ENCODE peak calls at places on chromosome 12, in ten cellular contexts. K, X, J, L, O, W, C, V, A and G are unnamed samples.

GRCh38 chr12:47604474-47604873 is 101.4 kb downstream of the RPAP3 start:
- DNase-seq in O (no peak), V (no peak), C (no peak), A (no peak), W (no peak), L (peak), X (no peak), J (no peak), K (no peak), G (no peak)

GRCh38 chr12:57618966-57619433 is 7.8 kb downstream of the ARHGEF25 start:
- DNase-seq in W (no peak), C (no peak), K (peak), O (no peak), X (no peak), A (no peak), L (no peak), V (no peak), J (no peak), G (no peak)

GRCh38 chr12:1594045-1594294 is 411 bp downstream of the FBXL14 start:
- DNase-seq in O (no peak), K (no peak), V (peak), X (peak), A (peak), L (peak), C (peak), W (no peak), J (no peak), G (no peak)

GRCh38 chr12:95004610-95005009 is 1.1 kb upstream of the NDUFA12 start:
- DNase-seq in L (peak), O (no peak), V (no peak), J (no peak), A (peak), W (peak), K (no peak), C (no peak), X (no peak), G (no peak)

GRCh38 chr12:77535734-77536133 is 295.0 kb upstream of the NAV3 start:
- DNase-seq in O (no peak), K (no peak), V (no peak), C (no peak), A (no peak), X (no peak), J (no peak), W (no peak), L (no peak), G (no peak)

GRCh38 chr12:22562187-22563028 is 18.1 kb upstream of the C2CD5 start:
- DNase-seq in W (no peak), L (no peak), X (no peak), J (no peak), O (no peak), A (no peak), V (no peak), C (no peak), K (no peak), G (no peak)

GRCh38 chr12:47763481-47764344 is 5.0 kb upstream of the RAPGEF3 start:
- DNase-seq in V (no peak), X (no peak), C (no peak), W (no peak), A (no peak), K (no peak), O (no peak), J (no peak), L (no peak), G (no peak)

GRCh38 chr12:101086490-101086889 is 123.5 kb downstream of the SLC5A8 start:
- DNase-seq in X (no peak), O (no peak), L (peak), W (no peak), J (no peak), V (no peak), K (peak), C (no peak), A (peak), G (no peak)

GRCh38 chr12:113005759-113006158 is 27.4 kb downstream of the OAS2 start:
- DNase-seq in V (no peak), X (no peak), K (peak), O (peak), C (peak), J (no peak), A (no peak), W (no peak), L (peak), G (no peak)

GRCh38 chr12:89568484-89568883 is 42.6 kb upstream of the POC1B start:
- DNase-seq in O (no peak), W (no peak), C (no peak), V (no peak), J (no peak), L (no peak), A (no peak), X (no peak), K (no peak), G (no peak)

GRCh38 chr12:82057770-82058169 is 298.6 kb upstream of the PPFIA2 start:
- DNase-seq in O (peak), J (no peak), L (no peak), C (no peak), X (no peak), K (no peak), V (no peak), A (peak), W (no peak), G (no peak)

GRCh38 chr12:128191380-128191779 is 75.6 kb upstream of the TMEM132C start:
- DNase-seq in A (no peak), W (no peak), L (no peak), V (no peak), J (no peak), K (no peak), X (no peak), C (no peak), O (no peak), G (no peak)

GRCh38 chr12:24561882-24562760 is 386.8 kb downstream of the BCAT1 start:
- DNase-seq in C (peak), J (no peak), A (peak), L (peak), X (peak), W (peak), O (no peak), K (peak), V (peak), G (peak)

GRCh38 chr12:1250641-1251040 is 259.6 kb downstream of the ERC1 start:
- DNase-seq in O (no peak), C (no peak), A (peak), L (no peak), W (no peak), J (no peak), K (no peak), X (no peak), V (no peak), G (no peak)

GRCh38 chr12:106297681-106298080 is 4.9 kb upstream of the TCP11L2 start:
- DNase-seq in L (no peak), O (no peak), J (no peak), K (no peak), X (no peak), C (no peak), V (no peak), W (no peak), A (no peak), G (no peak)

GRCh38 chr12:117583677-117584076 is 222.3 kb upstream of the NOS1 start:
- DNase-seq in J (no peak), L (no peak), W (no peak), V (no peak), O (no peak), A (no peak), X (no peak), K (no peak), C (no peak), G (no peak)

GRCh38 chr12:63845726-63846125 is 1.2 kb downstream of the SRGAP1 start:
- DNase-seq in V (no peak), W (no peak), C (peak), A (peak), K (no peak), J (no peak), X (no peak), O (no peak), L (peak), G (no peak)

GRCh38 chr12:14417717-14418116 is 52.2 kb downstream of the ATF7IP start:
- DNase-seq in L (peak), W (peak), V (peak), X (no peak), A (peak), J (no peak), K (peak), O (no peak), C (peak), G (peak)

GRCh38 chr12:47614521-47614920 is 91.3 kb downstream of the RPAP3 start:
- DNase-seq in L (no peak), O (no peak), V (no peak), J (no peak), W (no peak), K (no peak), C (no peak), A (no peak), X (no peak), G (no peak)

GRCh38 chr12:64273527-64274403 is 51.7 kb upstream of the KICS2 start:
- DNase-seq in A (no peak), W (no peak), J (no peak), V (no peak), L (peak), O (peak), C (peak), X (peak), K (peak), G (peak)

GRCh38 chr12:83042441-83043215 is 355.9 kb downstream of the TMTC2 start:
- DNase-seq in C (no peak), K (no peak), V (no peak), J (no peak), A (peak), O (no peak), W (no peak), L (no peak), X (no peak), G (no peak)

GRCh38 chr12:84508325-84508861 is 404.2 kb downstream of the SLC6A15 start:
- DNase-seq in C (peak), W (no peak), V (no peak), X (no peak), J (no peak), L (peak), K (no peak), A (peak), O (peak), G (no peak)

GRCh38 chr12:48681416-48681737 is 661 bp downstream of the KANSL2 start:
- DNase-seq in J (no peak), C (peak), O (no peak), W (peak), K (no peak), X (peak), A (peak), V (no peak), L (peak), G (no peak)

GRCh38 chr12:15705606-15706005 is 83.6 kb downstream of the EPS8 start:
- DNase-seq in X (no peak), O (no peak), K (no peak), J (no peak), W (no peak), A (no peak), C (no peak), L (no peak), V (no peak), G (no peak)

GRCh38 chr12:96361074-96361473 is 39.2 kb downstream of the CDK17 start:
- DNase-seq in W (no peak), L (no peak), O (no peak), X (no peak), V (no peak), J (no peak), C (no peak), A (no peak), K (no peak), G (no peak)

GRCh38 chr12:116370886-116371580 is 93.5 kb upstream of the MED13L start:
- DNase-seq in J (no peak), W (no peak), C (no peak), O (no peak), A (no peak), L (no peak), K (no peak), V (no peak), X (no peak), G (no peak)

GRCh38 chr12:102955926-102956737 is 1.3 kb upstream of the ASCL1 start:
- DNase-seq in A (no peak), O (no peak), C (no peak), V (peak), K (peak), L (no peak), X (peak), J (no peak), W (no peak), G (no peak)

GRCh38 chr12:57090456-57090855 is 1.5 kb downstream of the NAB2 start:
- DNase-seq in O (no peak), L (no peak), V (no peak), K (no peak), X (peak), A (no peak), J (no peak), W (no peak), C (no peak), G (no peak)

GRCh38 chr12:26630546-26631027 is 202.4 kb downstream of the ITPR2 start:
- DNase-seq in W (no peak), A (peak), L (peak), O (no peak), C (peak), K (no peak), X (no peak), J (no peak), V (no peak), G (no peak)
- TF ChIP-seq CTCF in W (no peak), A (no peak), L (peak), O (no peak), C (no peak), K (no peak), X (no peak), J (no peak), V (no peak), G (no peak)

GRCh38 chr12:80624986-80625530 is 82.4 kb upstream of the MYF6 start:
- DNase-seq in K (no peak), V (no peak), J (no peak), A (peak), W (no peak), L (peak), X (no peak), O (no peak), C (no peak), G (no peak)

GRCh38 chr12:80617733-80618132 is 89.7 kb upstream of the MYF6 start:
- DNase-seq in X (no peak), O (no peak), A (no peak), J (no peak), L (no peak), W (no peak), K (no peak), C (no peak), V (no peak), G (no peak)

GRCh38 chr12:80625901-80626300 is 81.5 kb upstream of the MYF6 start:
- DNase-seq in O (no peak), L (no peak), A (peak), W (no peak), C (no peak), J (no peak), K (no peak), X (no peak), V (no peak), G (no peak)

GRCh38 chr12:80620281-80620680 is 87.2 kb upstream of the MYF6 start:
- DNase-seq in V (no peak), L (no peak), X (no peak), W (no peak), J (no peak), O (no peak), K (no peak), C (no peak), A (no peak), G (no peak)

DNA sequence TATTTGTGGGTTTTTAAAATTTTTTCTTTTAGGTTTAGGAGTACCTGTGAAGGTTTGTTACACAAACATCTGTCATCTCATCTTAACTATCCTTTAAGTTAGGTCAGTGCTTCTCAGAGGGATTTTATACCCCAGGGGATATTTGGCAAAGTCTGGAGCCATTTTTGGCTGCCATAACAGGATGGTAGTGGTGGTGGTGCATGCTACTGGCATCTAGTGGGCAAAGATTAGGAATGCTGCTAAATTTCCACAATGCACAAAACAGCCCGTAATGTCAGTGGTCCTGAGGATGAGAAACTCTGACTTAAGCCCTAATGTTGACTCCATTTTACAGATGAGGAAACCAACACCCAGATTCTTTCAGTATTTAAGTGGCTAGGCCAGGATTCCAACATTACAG is 85.2 kb upstream of the MYF6 start:
- DNase-seq in J (no peak), O (no peak), X (no peak), W (no peak), A (peak), K (no peak), L (peak), V (no peak), C (peak), G (no peak)
- TF ChIP-seq CTCF in J (no peak), O (peak), X (no peak), W (no peak), A (peak), K (no peak), L (peak), V (no peak), C (peak), G (no peak)

GRCh38 chr12:32603071-32603470 is 76.0 kb upstream of the DNM1L start:
- DNase-seq in V (no peak), W (no peak), L (no peak), O (no peak), K (no peak), A (no peak), C (no peak), J (no peak), X (no peak), G (no peak)

GRCh38 chr12:32604565-32604964 is 74.5 kb upstream of the DNM1L start:
- DNase-seq in X (no peak), J (no peak), K (no peak), V (no peak), C (no peak), O (no peak), L (no peak), A (no peak), W (no peak), G (no peak)

GRCh38 chr12:32603858-32604257 is 75.2 kb upstream of the DNM1L start:
- DNase-seq in O (no peak), C (no peak), K (no peak), J (no peak), W (no peak), X (peak), A (peak), V (no peak), L (peak), G (no peak)

GRCh38 chr12:32609966-32610365 is 69.1 kb upstream of the DNM1L start:
- DNase-seq in C (no peak), K (no peak), O (no peak), V (no peak), J (no peak), W (no peak), A (no peak), L (no peak), X (no peak), G (no peak)

DNA sequence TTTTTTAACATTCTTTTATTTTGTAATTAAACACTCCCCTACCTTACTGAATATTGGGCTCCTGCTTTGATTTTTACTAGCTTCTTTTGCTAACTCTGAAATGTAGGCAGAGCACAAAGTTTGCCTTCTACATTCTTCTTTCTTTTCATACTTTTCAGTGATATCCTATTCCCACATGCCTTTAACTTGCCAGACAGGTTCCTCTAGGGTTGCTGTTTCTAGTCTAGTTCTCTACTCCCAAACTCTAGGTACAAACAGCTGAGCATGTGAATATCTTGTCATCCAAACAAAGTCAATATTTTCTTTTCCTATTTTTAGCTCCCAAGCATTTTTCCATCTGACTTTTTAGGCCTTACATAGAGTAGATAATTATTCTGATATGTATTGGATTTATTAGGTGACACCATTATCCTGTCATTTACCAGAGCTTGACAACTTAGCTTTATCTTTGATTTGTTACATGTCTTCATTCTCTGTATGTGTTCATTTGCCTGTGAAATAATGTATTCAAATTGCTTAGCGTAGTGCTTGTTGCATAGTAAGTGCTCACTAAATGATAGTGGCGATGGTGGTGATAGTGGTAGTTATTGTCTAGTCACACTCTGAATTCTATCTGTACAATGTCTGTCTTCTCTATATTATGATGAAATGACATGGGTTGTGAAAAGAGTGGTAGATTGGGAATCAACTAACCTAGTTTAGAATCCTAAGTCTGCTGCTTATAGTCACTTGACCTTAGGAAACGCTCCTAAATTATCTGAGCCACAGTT is 73.6 kb upstream of the DNM1L start:
- DNase-seq in L (no peak), K (no peak), A (no peak), X (no peak), W (no peak), C (no peak), O (no peak), V (no peak), J (no peak), G (no peak)
- TF ChIP-seq CTCF in L (no peak), K (no peak), A (no peak), X (no peak), W (no peak), C (no peak), O (no peak), V (no peak), J (no peak), G (no peak)

GRCh38 chr12:124510301-124510970 is 57.0 kb downstream of the NCOR2 start:
- DNase-seq in V (peak), C (peak), A (no peak), J (no peak), L (peak), O (no peak), X (no peak), W (no peak), K (no peak), G (no peak)
- TF ChIP-seq CTCF in V (no peak), C (no peak), A (no peak), J (no peak), L (peak), O (peak), X (no peak), W (no peak), K (no peak), G (no peak)

DNA sequence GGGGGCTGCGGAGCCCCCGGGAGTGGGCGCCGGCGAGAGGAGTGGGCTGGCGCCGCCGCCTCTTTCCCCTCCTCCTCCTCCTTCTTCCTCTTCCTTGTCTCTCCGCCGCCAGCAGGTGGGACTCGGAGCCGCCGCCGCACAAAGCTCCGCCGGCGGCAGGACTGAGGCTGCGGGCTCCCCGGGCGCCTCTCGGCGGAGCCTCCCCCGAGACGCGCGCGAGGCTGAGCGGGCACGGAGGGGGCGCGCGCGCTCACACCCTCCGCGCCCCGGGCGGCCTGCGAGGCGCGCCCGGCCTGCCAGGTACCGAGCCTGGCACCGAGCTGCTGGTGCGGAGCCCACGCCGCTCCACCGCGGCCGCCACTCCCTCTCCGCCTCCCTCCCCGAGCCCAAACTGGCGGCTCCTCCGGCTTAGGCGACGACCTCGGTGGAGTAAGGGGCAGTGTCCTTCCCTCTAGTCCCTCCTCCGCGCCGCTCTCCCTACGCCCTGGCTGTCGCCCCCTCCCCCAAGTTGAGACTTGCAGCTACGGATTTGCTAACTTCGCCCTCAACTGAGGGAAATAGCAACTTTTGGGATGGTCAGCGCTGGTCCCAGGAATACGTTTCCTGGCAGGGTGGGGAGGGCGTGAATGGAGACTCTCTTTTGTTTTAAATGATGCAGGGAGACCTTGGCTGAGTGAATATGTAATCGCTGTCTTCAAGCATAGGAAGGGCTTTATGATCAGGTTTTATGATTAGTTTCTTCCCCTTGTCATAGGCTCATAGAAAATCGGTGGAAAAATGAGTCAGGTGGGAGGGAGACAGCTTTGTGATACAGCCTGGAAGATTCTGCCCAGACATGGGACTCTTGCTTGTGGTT is 199.5 kb upstream of the CAND1 start:
- DNase-seq in X (peak), K (peak), W (no peak), V (peak), L (no peak), O (no peak), C (peak), J (no peak), A (peak), G (peak)
- TF ChIP-seq CTCF in X (no peak), K (no peak), W (no peak), V (no peak), L (no peak), O (no peak), C (no peak), J (no peak), A (no peak), G (peak)

GRCh38 chr12:9940370-9940769 is 8.2 kb upstream of the CLEC2A start:
- DNase-seq in K (no peak), O (no peak), C (peak), X (peak), V (no peak), L (peak), W (no peak), J (no peak), A (no peak), G (no peak)
- TF ChIP-seq CTCF in K (peak), O (peak), C (peak), X (peak), V (no peak), L (peak), W (no peak), J (no peak), A (peak), G (peak)

GRCh38 chr12:6914246-6914947 is at the start of gene ENO2:
- DNase-seq in J (no peak), W (peak), V (peak), A (peak), X (peak), L (peak), C (peak), O (no peak), K (peak), G (no peak)
- TF ChIP-seq CTCF in J (no peak), W (no peak), V (no peak), A (no peak), X (no peak), L (no peak), C (no peak), O (no peak), K (no peak), G (peak)

GRCh38 chr12:124774462-124775167 is 89.0 kb downstream of the SCARB1 start:
- DNase-seq in W (peak), L (peak), V (no peak), O (no peak), C (no peak), X (peak), A (peak), K (no peak), J (no peak), G (no peak)
- TF ChIP-seq CTCF in W (peak), L (no peak), V (no peak), O (no peak), C (no peak), X (no peak), A (peak), K (no peak), J (no peak), G (no peak)